ENCODE peak calls at places on chromosomes 2 and 18, in six cellular contexts. F is CD4-positive, alpha-beta T cell; P is body of pancreas; X is stomach; R is fibroblast of mammary gland; M is left ventricle myocardium inferior. V is an unnamed sample.
A peak's percentile ranks its signal among the peaks of the same experiment; 100 is the strongest.

GRCh38 chr2:33312389-33312788 is 164.1 kb upstream of the RASGRP3 start:
- DNase-seq in M (no peak), P (no peak), R (no peak), F (no peak), X (no peak), V (no peak)

GRCh38 chr2:45380131-45380836 is 230.8 kb downstream of the SRBD1 start:
- DNase-seq in P (no peak), F (no peak), X (no peak), R (peak; percentile 70), M (no peak), V (no peak)

GRCh38 chr2:17621781-17622180 is 81.3 kb downstream of the VSNL1 start:
- DNase-seq in R (peak; percentile 76), X (no peak), P (no peak), M (no peak), F (no peak), V (no peak)

GRCh38 chr2:3169106-3169870 is 208.3 kb downstream of the EIPR1 start:
- DNase-seq in P (no peak), X (no peak), R (peak; percentile 76), M (no peak), F (no peak), V (no peak)

GRCh38 chr2:238024986-238025385 is 35.8 kb upstream of the SCLY start:
- DNase-seq in F (no peak), P (no peak), R (peak; percentile 84), X (no peak), M (no peak), V (no peak)

GRCh38 chr2:159251296-159252173 is 35.0 kb downstream of the WDSUB1 start:
- DNase-seq in R (no peak), M (no peak), P (no peak), X (no peak), F (no peak), V (no peak)

GRCh38 chr2:6053711-6054393 is 361.7 kb downstream of the SOX11 start:
- DNase-seq in F (no peak), M (no peak), R (no peak), P (no peak), X (no peak), V (no peak)

GRCh38 chr2:223724831-223725230 is 112.6 kb downstream of the AP1S3 start:
- DNase-seq in X (no peak), M (no peak), F (no peak), R (peak; percentile 32), P (no peak), V (no peak)

GRCh38 chr2:62054916-62055315 is 141.0 kb upstream of the B3GNT2 start:
- DNase-seq in F (no peak), X (no peak), R (no peak), M (no peak), P (no peak), V (no peak)

GRCh38 chr2:238108423-238109201 is 8.5 kb downstream of the ESPNL start:
- DNase-seq in X (no peak), R (no peak), M (no peak), P (peak; percentile 11), F (no peak), V (peak; percentile 25)

GRCh38 chr2:127083819-127084503 is 23.0 kb downstream of the BIN1 start:
- DNase-seq in R (peak; percentile 99), F (no peak), M (peak; percentile 74), X (peak; percentile 85), P (no peak), V (no peak)

GRCh38 chr2:111235616-111236015 is 114.9 kb downstream of the BCL2L11 start:
- DNase-seq in M (no peak), P (no peak), X (no peak), F (no peak), R (no peak), V (no peak)

GRCh38 chr18:48802543-48803428 is 148.0 kb downstream of the SMAD7 start:
- DNase-seq in M (peak; percentile 13), R (no peak), P (peak; percentile 18), F (no peak), X (peak; percentile 16), V (no peak)

GRCh38 chr2:55111230-55111569 is 60.9 kb upstream of the RTN4 start:
- DNase-seq in F (no peak), R (no peak), X (no peak), P (no peak), M (no peak), V (no peak)

GRCh38 chr18:45245036-45245638 is 370.1 kb upstream of the SLC14A2 start:
- DNase-seq in X (no peak), F (no peak), P (no peak), R (no peak), M (no peak), V (no peak)

GRCh38 chr2:234816491-234816890 is 135.3 kb upstream of the SH3BP4 start:
- DNase-seq in M (no peak), P (no peak), F (no peak), R (no peak), X (no peak), V (no peak)

GRCh38 chr2:234823196-234823876 is 128.5 kb upstream of the SH3BP4 start:
- DNase-seq in M (no peak), X (no peak), F (no peak), P (peak; percentile 20), R (no peak), V (no peak)

GRCh38 chr2:234816056-234816455 is 135.8 kb upstream of the SH3BP4 start:
- DNase-seq in R (no peak), X (no peak), M (no peak), F (no peak), P (no peak), V (no peak)

GRCh38 chr2:234821946-234822470 is 129.8 kb upstream of the SH3BP4 start:
- DNase-seq in X (no peak), F (no peak), M (no peak), R (no peak), P (no peak), V (no peak)

GRCh38 chr2:234818937-234819336 is 132.9 kb upstream of the SH3BP4 start:
- DNase-seq in X (no peak), P (no peak), M (no peak), R (no peak), F (no peak), V (no peak)
- TF ChIP-seq CTCF in X (no peak), P (no peak), M (no peak), R (peak; percentile 4), F (no peak), V (no peak)

DNA sequence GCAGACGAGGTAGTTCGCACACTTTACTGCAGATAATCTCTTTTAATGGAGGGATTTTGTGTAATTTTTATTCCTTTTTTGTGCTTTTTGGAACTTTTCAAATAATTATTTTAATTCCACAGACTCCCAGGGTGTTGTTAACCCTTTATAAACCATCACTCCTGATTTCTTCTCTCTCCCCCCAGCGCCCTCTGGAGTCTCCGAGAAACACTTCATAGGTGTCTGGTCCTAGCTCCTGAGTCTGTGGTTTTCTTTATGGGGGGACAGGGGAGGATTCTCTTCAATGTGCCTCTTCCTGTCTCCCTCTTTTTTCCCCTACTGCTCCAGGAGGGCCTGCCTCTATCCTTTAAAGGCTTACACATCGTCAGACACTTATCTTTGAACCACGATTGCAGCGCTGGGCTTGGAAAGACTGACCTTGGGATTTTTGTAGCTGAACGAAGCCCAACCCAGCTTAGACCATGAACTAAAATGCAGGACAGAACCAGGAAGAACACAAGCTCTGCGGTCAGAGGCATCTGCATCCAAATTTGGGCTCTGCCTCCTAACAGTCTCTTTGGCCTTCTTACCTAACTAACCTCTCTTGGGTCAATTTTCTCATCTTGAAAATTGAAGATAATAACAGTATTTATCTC is 7.1 kb upstream of the PKDCC start:
- DNase-seq in X (no peak), F (no peak), R (no peak), P (no peak), M (no peak), V (no peak)
- TF ChIP-seq CTCF in X (no peak), F (no peak), R (no peak), P (no peak), M (no peak), V (no peak)

GRCh38 chr2:29343830-29344229 is 228.6 kb downstream of the CLIP4 start:
- DNase-seq in X (no peak), P (no peak), F (no peak), M (no peak), R (no peak), V (no peak)
- TF ChIP-seq CTCF in X (no peak), P (no peak), F (no peak), M (no peak), R (no peak), V (no peak)

GRCh38 chr2:42810971-42811865 is 18.8 kb upstream of the HAAO start:
- DNase-seq in P (peak; percentile 35), M (peak; percentile 52), F (peak; percentile 27), R (peak; percentile 54), X (no peak), V (peak; percentile 57)

GRCh38 chr2:42808301-42808700 is 15.9 kb upstream of the HAAO start:
- DNase-seq in P (no peak), R (no peak), M (no peak), F (no peak), X (no peak), V (no peak)

GRCh38 chr2:42809131-42809875 is 16.9 kb upstream of the HAAO start:
- DNase-seq in R (peak; percentile 79), F (no peak), P (peak; percentile 50), X (no peak), M (no peak), V (no peak)

GRCh38 chr2:42809876-42810125 is 17.4 kb upstream of the HAAO start:
- DNase-seq in M (peak; percentile 88), R (no peak), P (peak; percentile 85), F (peak; percentile 47), X (peak; percentile 84), V (peak; percentile 94)

GRCh38 chr2:42810126-42810970 is 18.0 kb upstream of the HAAO start:
- DNase-seq in F (peak; percentile 95), X (peak; percentile 96), R (peak; percentile 96), P (peak; percentile 96), M (peak; percentile 92), V (peak; percentile 97)
- TF ChIP-seq CTCF in F (no peak), X (no peak), R (no peak), P (no peak), M (peak; percentile 11), V (no peak)

GRCh38 chr18:12328179-12328823 is 20.3 kb downstream of the TUBB6 start:
- DNase-seq in M (no peak), R (no peak), F (no peak), X (no peak), P (no peak), V (no peak)
- TF ChIP-seq CTCF in M (peak; percentile 8), R (no peak), F (peak; percentile 25), X (no peak), P (no peak), V (no peak)

GRCh38 chr18:34801769-34802168 is 91.7 kb downstream of the DTNA start:
- DNase-seq in F (no peak), R (peak; percentile 90), X (no peak), M (no peak), P (no peak), V (no peak)
- TF ChIP-seq CTCF in F (no peak), R (no peak), X (no peak), M (no peak), P (no peak), V (no peak)